ENCODE peak calls at places on chromosomes 13 and 19, in six cellular contexts. P is breast epithelium, N is thoracic aorta, G is AG04450, I is heart left ventricle, L is pancreas. J is an unnamed sample.

GRCh38 chr13:59422646-59423045 is 741.1 kb downstream of the DIAPH3 start:
- DNase-seq in P (no peak), N (no peak), G (no peak), I (no peak), L (no peak), J (no peak)

GRCh38 chr13:76029088-76029487 is 393.0 kb downstream of the LMO7 start:
- DNase-seq in P (no peak), N (no peak), G (no peak), I (no peak), L (no peak), J (no peak)

GRCh38 chr13:49789961-49790360 is 2.5 kb downstream of the KPNA3 start:
- DNase-seq in P (no peak), N (no peak), G (no peak), I (no peak), L (no peak), J (no peak)

GRCh38 chr13:102564564-102564963 is 32.2 kb upstream of the TPP2 start:
- DNase-seq in P (no peak), N (no peak), G (no peak), I (no peak), L (no peak), J (no peak)

GRCh38 chr19:50820086-50820485 is 3.5 kb downstream of the KLK1 start:
- DNase-seq in P (no peak), N (no peak), G (no peak), I (no peak), L (no peak), J (no peak)

GRCh38 chr13:26062853-26063444 is 11.1 kb upstream of the SHISA2 start:
- DNase-seq in P (no peak), N (no peak), G (no peak), I (no peak), L (peak; percentile 35), J (no peak)

GRCh38 chr13:20174656-20175405 is 14.0 kb upstream of the GJA3 start:
- DNase-seq in P (peak; percentile 64), N (peak; percentile 80), G (peak; percentile 96), I (peak; percentile 74), L (peak; percentile 40), J (peak; percentile 76)

GRCh38 chr13:107202371-107203023 is 634.6 kb upstream of the ARGLU1 start:
- DNase-seq in P (no peak), N (no peak), G (no peak), I (peak; percentile 45), L (no peak), J (no peak)

GRCh38 chr19:18085702-18086457 is 854 bp downstream of the IL12RB1 start:
- DNase-seq in P (no peak), N (no peak), G (no peak), I (no peak), L (no peak), J (no peak)

GRCh38 chr19:584240-585001 is 5.3 kb upstream of the HCN2 start:
- DNase-seq in P (no peak), N (no peak), G (no peak), I (peak; percentile 82), L (no peak), J (peak; percentile 45)

GRCh38 chr13:53150568-53150967 is 122.0 kb downstream of the OLFM4 start:
- DNase-seq in P (no peak), N (no peak), G (no peak), I (no peak), L (peak; percentile 58), J (no peak)

GRCh38 chr13:52449323-52450011 is 967 bp downstream of the VPS36 start:
- DNase-seq in P (no peak), N (no peak), G (no peak), I (no peak), L (no peak), J (no peak)

GRCh38 chr19:48646192-48646911 is 365 bp upstream of the CA11 start:
- DNase-seq in P (peak; percentile 88), N (no peak), G (no peak), I (peak; percentile 94), L (peak; percentile 90), J (peak; percentile 92)

GRCh38 chr19:29013325-29013724 is 199.6 kb downstream of the UQCRFS1 start:
- DNase-seq in P (no peak), N (no peak), G (no peak), I (no peak), L (no peak), J (no peak)
- TF ChIP-seq CTCF in P (no peak), N (no peak), G (no peak), I (no peak), L (no peak), J (no peak)

DNA sequence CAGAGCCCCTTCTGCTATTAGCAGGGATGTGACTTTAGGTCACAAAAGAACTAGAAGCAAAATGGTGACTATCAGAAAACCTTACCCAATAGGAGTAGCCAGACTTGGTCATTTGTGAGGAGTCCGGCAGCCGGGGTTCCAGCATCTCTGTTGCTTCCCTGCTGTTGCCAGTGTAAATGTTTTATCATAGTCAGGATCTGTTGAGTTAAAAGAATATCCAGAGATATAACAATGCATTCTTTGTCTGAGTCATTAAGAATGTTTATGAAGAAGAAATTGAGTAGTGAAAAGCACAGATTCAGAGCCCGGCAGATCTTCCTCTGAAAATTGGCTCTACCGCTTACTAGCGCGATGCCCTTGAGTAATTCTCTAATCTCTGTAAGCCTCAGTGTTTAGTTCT is 84.2 kb downstream of the COL4A2 start:
- DNase-seq in P (no peak), N (no peak), G (no peak), I (no peak), L (no peak), J (peak; percentile 11)
- H3K27me3 ChIP-seq in P (no peaks in the 10 kb centered on the region), N (no peaks in the 10 kb centered on the region), G (no peaks in the 10 kb centered on the region), I (no peaks in the 10 kb centered on the region), L (no peaks in the 10 kb centered on the region), J (no peaks in the 10 kb centered on the region)

DNA sequence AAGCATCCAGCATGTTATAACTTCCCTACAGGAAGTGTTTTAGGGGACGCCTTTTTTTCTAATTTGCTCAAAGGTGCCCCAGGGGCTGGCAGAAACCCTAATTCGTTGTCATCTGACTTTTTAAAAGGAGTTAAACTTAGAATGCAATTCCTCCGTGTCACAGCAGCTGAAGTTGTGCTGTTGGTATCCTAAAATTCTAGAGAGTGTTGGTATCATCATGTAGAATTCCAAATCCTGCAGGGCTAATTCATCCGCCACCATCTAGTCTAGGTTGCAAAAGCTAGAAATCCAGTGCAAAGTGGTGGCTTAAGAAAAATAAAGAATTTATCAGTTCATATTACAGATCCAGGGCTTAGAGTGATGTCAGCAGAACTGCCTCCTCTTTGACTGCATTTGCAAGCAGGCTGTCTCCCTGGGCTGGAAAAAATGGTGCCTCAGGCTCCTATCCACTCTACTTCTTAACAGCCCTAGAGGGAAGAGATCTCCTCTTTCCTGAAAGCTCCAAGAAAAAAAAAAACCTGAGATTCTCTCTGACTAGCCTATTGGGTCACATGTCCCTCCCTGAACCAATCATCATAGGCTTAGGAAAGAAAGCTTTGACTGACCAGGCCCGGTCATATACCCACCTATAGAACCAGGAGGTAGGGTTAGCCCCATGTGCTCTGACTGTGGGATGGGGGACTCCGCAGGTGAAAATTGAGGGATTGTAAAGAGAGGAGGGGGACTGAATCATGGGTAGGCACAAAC is 73.0 kb downstream of the MAP4K1 start:
- DNase-seq in P (no peak), N (no peak), G (peak; percentile 7), I (no peak), L (no peak), J (no peak)
- TF ChIP-seq CTCF in P (no peak), N (peak; percentile 4), G (peak; percentile 62), I (peak; percentile 62), L (no peak), J (no peak)

GRCh38 chr19:39738809-39739208 is 980 bp upstream of the CLC start:
- DNase-seq in P (no peak), N (no peak), G (no peak), I (no peak), L (no peak), J (no peak)
- H3K27me3 ChIP-seq in P (no peaks in the 10 kb centered on the region), N (no peaks in the 10 kb centered on the region), G (no peaks in the 10 kb centered on the region), I (no peaks in the 10 kb centered on the region), L (no peaks in the 10 kb centered on the region), J (no peaks in the 10 kb centered on the region)

DNA sequence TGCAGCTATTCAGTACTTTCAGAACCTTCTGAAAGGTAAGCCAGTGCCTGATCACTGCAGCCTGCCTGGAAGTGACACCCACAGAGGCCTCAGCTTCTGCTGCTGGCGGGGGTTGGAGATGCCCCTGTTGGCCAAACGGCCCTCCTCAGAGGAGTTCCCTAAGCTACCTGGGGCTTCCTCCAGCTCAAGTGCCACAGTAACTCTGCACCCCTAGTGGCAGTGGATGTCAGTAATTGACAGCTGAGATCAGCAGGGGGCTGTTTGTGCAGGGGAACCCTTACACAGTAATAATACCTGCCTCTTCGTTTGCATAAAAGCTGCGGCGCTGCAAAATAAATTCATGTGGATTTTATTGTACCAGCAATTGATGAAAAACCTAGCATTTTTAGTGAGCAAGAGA is 28.9 kb downstream of the TDRD12 start:
- DNase-seq in P (no peak), N (no peak), G (no peak), I (no peak), L (no peak), J (no peak)
- TF ChIP-seq CTCF in P (no peak), N (no peak), G (no peak), I (no peak), L (no peak), J (no peak)

DNA sequence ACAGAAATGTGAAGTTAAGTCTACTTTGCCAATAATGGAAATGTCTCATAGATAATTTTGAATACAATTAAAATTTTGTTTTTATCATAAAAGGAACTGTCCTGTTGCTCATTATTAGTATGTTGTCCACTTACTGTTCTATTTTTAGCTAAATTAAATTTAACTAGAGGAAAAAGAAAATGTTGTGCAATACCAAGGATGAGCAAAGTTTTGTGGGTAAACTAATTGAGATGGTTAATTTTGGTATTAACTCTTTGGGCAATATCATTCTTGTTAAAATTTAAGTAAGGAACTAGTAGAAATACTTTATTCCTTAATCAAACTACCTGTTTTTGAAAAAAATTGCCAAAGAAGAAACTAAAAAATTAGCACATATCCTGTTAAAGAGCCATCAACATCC is 43.5 kb downstream of the SOX1 start:
- DNase-seq in P (no peak), N (no peak), G (no peak), I (no peak), L (no peak), J (no peak)
- H3K27me3 ChIP-seq in P (no peaks in the 10 kb centered on the region), N (no peaks in the 10 kb centered on the region), G (no peaks in the 10 kb centered on the region), I (peaks cover 25% of the 10 kb centered on the region), L (no peaks in the 10 kb centered on the region), J (no peaks in the 10 kb centered on the region)

J was measured in uterus.